ENCODE peak calls at places on chromosomes 4 and X, in eight cellular contexts. V is transverse colon; I is NCI-H1092; R is BE2C; T is Ammon's horn; H is activated CD8-positive, alpha-beta memory T cell treated with anti-CD3 and anti-CD28 coated beads for 48 hours; L is activated T-cell treated with anti-CD3 and anti-CD28 coated beads for 24 hours; Q is kidney tubule cell. J is an unnamed sample.

GRCh38 chr4:176270669-176271068 is 1.6 kb upstream of the ASB5 start:
- DNase-seq in V (no peak), I (no peak), R (peak; percentile 13), T (no peak), H (no peak), L (no peak), Q (peak; percentile 100), J (peak; percentile 78)

GRCh38 chrX:110341189-110342035 is 17.2 kb upstream of the RTL9 start:
- DNase-seq in V (no peak), I (no peak), R (no peak), T (no peak), H (no peak), L (no peak), Q (peak; percentile 62), J (no peak)

GRCh38 chr4:173448103-173448502 is 49.2 kb upstream of the SCRG1 start:
- DNase-seq in V (peak; percentile 21), I (peak; percentile 82), R (peak; percentile 89), T (peak; percentile 88), H (no peak), L (no peak), Q (no peak), J (peak; percentile 28)

GRCh38 chr4:71368906-71369305 is 30.1 kb downstream of the SLC4A4 start:
- DNase-seq in V (no peak), I (no peak), R (no peak), T (no peak), H (no peak), L (no peak), Q (no peak), J (no peak)

GRCh38 chr4:48015216-48015615 is 1.3 kb downstream of the CNGA1 start:
- DNase-seq in V (no peak), I (no peak), R (no peak), T (no peak), H (no peak), L (no peak), Q (no peak), J (no peak)

GRCh38 chr4:75557696-75558095 is 1.8 kb downstream of the ODAPH start:
- DNase-seq in V (no peak), I (no peak), R (no peak), T (no peak), H (no peak), L (no peak), Q (no peak), J (no peak)

GRCh38 chr4:177484613-177485021 is 42.4 kb upstream of the AGA start:
- DNase-seq in V (no peak), I (no peak), R (no peak), T (peak; percentile 33), H (no peak), L (no peak), Q (peak; percentile 96), J (peak; percentile 1)

GRCh38 chrX:153981771-153982533 is 9.4 kb downstream of the TMEM187 start:
- DNase-seq in V (peak; percentile 62), I (no peak), R (no peak), T (peak; percentile 41), H (no peak), L (peak; percentile 36), Q (no peak), J (no peak)

GRCh38 chrX:2608638-2609430 is 82.3 kb upstream of the CD99 start:
- DNase-seq in V (peak; percentile 93), I (no peak), R (peak; percentile 9), T (peak; percentile 66), H (peak; percentile 68), L (peak; percentile 83), Q (peak; percentile 86), J (peak; percentile 88)

GRCh38 chr4:9983211-9983610 is 38.1 kb downstream of the SLC2A9 start:
- DNase-seq in V (no peak), I (no peak), R (no peak), T (no peak), H (no peak), L (no peak), Q (no peak), J (no peak)

J was measured in SJCRH30.